ENCODE peak calls at places on chromosomes 12 and 14, in five cellular contexts. Z, U, G, P and L are unnamed samples.

GRCh38 chr12:122982494-122982850 is 2.0 kb downstream of the ARL6IP4 start:
- DNase-seq in P (no peak), G (peak), Z (peak), U (no peak), L (no peak)

GRCh38 chr12:98440165-98440581 is 75.2 kb upstream of the TMPO start:
- DNase-seq in Z (no peak), U (peak), G (peak), P (no peak), L (peak)

GRCh38 chr12:121657305-121658008 is 12.0 kb downstream of the MORN3 start:
- DNase-seq in P (no peak), U (no peak), G (no peak), Z (no peak), L (no peak)

GRCh38 chr12:28568083-28568482 is 377.8 kb downstream of the CCDC91 start:
- DNase-seq in G (no peak), U (no peak), P (no peak), Z (no peak), L (no peak)

GRCh38 chr14:68757618-68758081 is 35.2 kb downstream of the ZFP36L1 start:
- DNase-seq in P (no peak), Z (peak), G (peak), U (no peak), L (peak)

GRCh38 chr14:24692382-24693352 is 58.7 kb upstream of the GZMB start:
- DNase-seq in U (no peak), P (no peak), G (no peak), Z (no peak), L (no peak)

GRCh38 chr12:117470804-117471203 is 109.4 kb upstream of the NOS1 start:
- DNase-seq in Z (no peak), U (no peak), G (no peak), P (no peak), L (no peak)

GRCh38 chr14:26917086-26917485 is 319.3 kb upstream of the NOVA1 start:
- DNase-seq in U (peak), G (no peak), P (no peak), Z (no peak), L (peak)

GRCh38 chr14:22177870-22178269 is 411.2 kb downstream of the DAD1 start:
- DNase-seq in P (no peak), Z (no peak), G (no peak), U (no peak), L (no peak)

GRCh38 chr12:109377139-109377685 is 29.5 kb downstream of the MYO1H start:
- DNase-seq in U (peak), P (peak), Z (no peak), G (no peak), L (no peak)

GRCh38 chr12:50597200-50598195 is 92.7 kb downstream of the DIP2B start:
- DNase-seq in P (no peak), G (no peak), Z (no peak), U (peak), L (no peak)

GRCh38 chr14:79511146-79511545 is 700.2 kb downstream of the DIO2 start:
- DNase-seq in U (no peak), G (no peak), P (no peak), Z (no peak), L (no peak)

GRCh38 chr14:74368026-74368425 is 19.8 kb downstream of the VRTN start:
- DNase-seq in U (no peak), G (no peak), Z (no peak), P (no peak), L (no peak)

GRCh38 chr12:114998118-114998771 is 314.3 kb upstream of the TBX3 start:
- DNase-seq in P (no peak), G (no peak), Z (no peak), U (no peak), L (no peak)

GRCh38 chr14:94441130-94441529 is 11.5 kb downstream of the SERPINA11 start:
- DNase-seq in Z (no peak), P (no peak), U (no peak), G (no peak), L (no peak)

GRCh38 chr14:30638926-30639325 is 16.8 kb downstream of the SCFD1 start:
- DNase-seq in U (no peak), G (no peak), P (no peak), Z (peak), L (no peak)

GRCh38 chr14:87430810-87431209 is 562.2 kb downstream of the GALC start:
- DNase-seq in U (no peak), Z (no peak), G (no peak), P (no peak), L (no peak)

GRCh38 chr12:7154901-7155470 is 24.8 kb downstream of the CLSTN3 start:
- DNase-seq in G (no peak), P (no peak), Z (no peak), U (no peak), L (no peak)

GRCh38 chr12:7151532-7151931 is 21.4 kb downstream of the CLSTN3 start:
- DNase-seq in G (no peak), U (no peak), P (no peak), Z (no peak), L (no peak)

GRCh38 chr12:7150841-7151240 is 20.7 kb downstream of the CLSTN3 start:
- DNase-seq in P (no peak), Z (no peak), U (no peak), G (no peak), L (no peak)

GRCh38 chr12:7154042-7154441 is 23.9 kb downstream of the CLSTN3 start:
- DNase-seq in Z (no peak), G (no peak), U (no peak), P (no peak), L (no peak)

DNA sequence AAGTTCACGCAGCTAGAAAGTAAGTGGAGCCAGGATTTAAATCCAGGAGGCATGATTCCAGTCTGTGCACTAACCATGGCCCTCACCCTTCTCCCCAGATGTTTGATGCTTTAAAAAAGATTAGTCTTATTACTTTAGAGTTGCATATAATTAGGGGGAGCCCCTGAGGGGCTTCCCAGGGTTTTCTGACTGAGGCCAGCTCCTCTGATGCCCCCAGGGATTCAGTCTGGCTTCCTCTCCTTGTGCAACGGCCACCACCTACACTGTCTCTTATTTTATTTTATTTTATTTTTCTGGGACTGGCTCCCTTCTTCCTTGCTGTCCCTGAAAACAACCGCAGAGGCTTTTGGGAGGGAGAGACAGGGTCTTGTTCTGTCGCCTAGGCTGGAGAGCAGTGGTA is 22.6 kb downstream of the CLSTN3 start:
- DNase-seq in G (no peak), P (no peak), Z (no peak), U (no peak), L (no peak)
- H3K27ac ChIP-seq in G (no peak), P (no peak), Z (no peak), U (no peak), L (no peak)

GRCh38 chr12:40104461-40105264 is 1.2 kb downstream of the SLC2A13 start:
- DNase-seq in Z (no peak), U (peak), P (no peak), G (no peak), L (peak)

GRCh38 chr12:40105265-40105514 is 691 bp downstream of the SLC2A13 start:
- DNase-seq in G (peak), U (no peak), P (no peak), Z (peak), L (no peak)

GRCh38 chr12:40106202-40106533 is 287 bp upstream of the SLC2A13 start:
- DNase-seq in G (no peak), P (no peak), U (no peak), Z (no peak), L (no peak)

GRCh38 chr12:40106655-40107054 is 774 bp upstream of the SLC2A13 start:
- DNase-seq in Z (no peak), G (no peak), P (no peak), U (no peak), L (no peak)

GRCh38 chr12:40105515-40106201 is at the start of gene SLC2A13:
- DNase-seq in G (peak), U (peak), P (peak), Z (peak), L (peak)
- H3K27ac ChIP-seq in G (peak), U (peak), P (no peak), Z (peak), L (peak)

GRCh38 chr14:89296281-89296745 is 120.7 kb downstream of the FOXN3 start:
- DNase-seq in P (peak), G (no peak), Z (no peak), U (no peak), L (no peak)

GRCh38 chr14:89293349-89293916 is 123.6 kb downstream of the FOXN3 start:
- DNase-seq in U (no peak), P (peak), Z (no peak), G (no peak), L (no peak)

GRCh38 chr14:89294060-89294459 is 123.0 kb downstream of the FOXN3 start:
- DNase-seq in G (no peak), Z (no peak), P (no peak), U (no peak), L (peak)

GRCh38 chr14:89292579-89293348 is 124.3 kb downstream of the FOXN3 start:
- DNase-seq in G (no peak), P (no peak), Z (no peak), U (no peak), L (no peak)

GRCh38 chr14:89294872-89295271 is 122.2 kb downstream of the FOXN3 start:
- DNase-seq in Z (no peak), G (no peak), U (no peak), P (no peak), L (no peak)
- H3K27ac ChIP-seq in Z (no peak), G (no peak), U (no peak), P (peak), L (no peak)

DNA sequence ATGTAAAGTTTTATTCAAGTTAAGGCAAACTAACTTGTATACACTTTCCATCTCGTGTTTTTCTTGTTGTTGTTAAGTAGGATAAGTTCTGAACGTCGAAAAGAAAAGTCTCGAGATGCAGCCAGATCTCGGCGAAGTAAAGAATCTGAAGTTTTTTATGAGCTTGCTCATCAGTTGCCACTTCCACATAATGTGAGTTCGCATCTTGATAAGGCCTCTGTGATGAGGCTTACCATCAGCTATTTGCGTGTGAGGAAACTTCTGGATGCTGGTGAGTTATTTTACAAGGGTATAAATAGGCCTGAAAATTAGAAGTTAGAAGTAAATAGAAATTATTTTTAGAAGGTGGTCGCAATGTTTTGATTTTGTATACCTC is 25.0 kb downstream of the HIF1A start:
- DNase-seq in U (no peak), P (no peak), Z (no peak), G (no peak), L (no peak)
- H3K27ac ChIP-seq in U (no peak), P (no peak), Z (peak), G (no peak), L (no peak)